ENCODE peak calls at places on chromosomes 16 and 17, in four cellular contexts. T is tibial artery, V is brain microvascular endothelial cell, Z is coronary artery. L is an unnamed sample.

GRCh38 chr17:16215965-16216316 is 607 bp upstream of the NCOR1 start:
- DNase-seq in T (peak; percentile 71), V (no peak), Z (no peak), L (no peak)

GRCh38 chr17:17837966-17838962 is 1.5 kb upstream of the SREBF1 start:
- DNase-seq in T (peak; percentile 87), V (no peak), Z (no peak), L (no peak)

GRCh38 chr16:80938035-80938927 is 68.4 kb downstream of the CMC2 start:
- DNase-seq in T (peak; percentile 70), V (peak; percentile 96), Z (peak; percentile 80), L (peak; percentile 99)

GRCh38 chr16:74309789-74310781 is 13.5 kb downstream of the PSMD7 start:
- DNase-seq in T (no peak), V (peak; percentile 23), Z (no peak), L (no peak)

GRCh38 chr17:72613411-72614292 is 478.8 kb downstream of the SLC39A11 start:
- DNase-seq in T (no peak), V (peak; percentile 62), Z (no peak), L (no peak)

GRCh38 chr16:9567674-9568073 is 476.2 kb downstream of the HAPSTR1 start:
- DNase-seq in T (no peak), V (no peak), Z (no peak), L (no peak)

GRCh38 chr17:65290041-65290440 is 152.9 kb downstream of the RGS9 start:
- DNase-seq in T (no peak), V (no peak), Z (no peak), L (no peak)

GRCh38 chr17:38357488-38358123 is 6.0 kb downstream of the SOCS7 start:
- DNase-seq in T (no peak), V (no peak), Z (no peak), L (no peak)

GRCh38 chr16:78684655-78685400 is 585.4 kb downstream of the WWOX start:
- DNase-seq in T (peak; percentile 67), V (peak; percentile 22), Z (peak; percentile 78), L (no peak)

GRCh38 chr17:60435244-60436170 is 13.2 kb downstream of the CHCT1 start:
- DNase-seq in T (peak; percentile 80), V (peak; percentile 84), Z (peak; percentile 80), L (peak; percentile 58)

GRCh38 chr16:19210175-19210924 is 42.3 kb downstream of the SYT17 start:
- DNase-seq in T (no peak), V (no peak), Z (no peak), L (no peak)

GRCh38 chr16:7456221-7456620 is 123.6 kb downstream of the RBFOX1 start:
- DNase-seq in T (no peak), V (no peak), Z (no peak), L (no peak)

GRCh38 chr17:2814499-2815341 is 18.5 kb downstream of the RAP1GAP2 start:
- DNase-seq in T (no peak), V (no peak), Z (no peak), L (no peak)

GRCh38 chr17:74649909-74650308 is 26.4 kb upstream of the CD300E start:
- DNase-seq in T (no peak), V (no peak), Z (no peak), L (no peak)

GRCh38 chr17:75645889-75646625 is 12.8 kb downstream of the SMIM5 start:
- DNase-seq in T (no peak), V (no peak), Z (peak; percentile 72), L (no peak)

DNA sequence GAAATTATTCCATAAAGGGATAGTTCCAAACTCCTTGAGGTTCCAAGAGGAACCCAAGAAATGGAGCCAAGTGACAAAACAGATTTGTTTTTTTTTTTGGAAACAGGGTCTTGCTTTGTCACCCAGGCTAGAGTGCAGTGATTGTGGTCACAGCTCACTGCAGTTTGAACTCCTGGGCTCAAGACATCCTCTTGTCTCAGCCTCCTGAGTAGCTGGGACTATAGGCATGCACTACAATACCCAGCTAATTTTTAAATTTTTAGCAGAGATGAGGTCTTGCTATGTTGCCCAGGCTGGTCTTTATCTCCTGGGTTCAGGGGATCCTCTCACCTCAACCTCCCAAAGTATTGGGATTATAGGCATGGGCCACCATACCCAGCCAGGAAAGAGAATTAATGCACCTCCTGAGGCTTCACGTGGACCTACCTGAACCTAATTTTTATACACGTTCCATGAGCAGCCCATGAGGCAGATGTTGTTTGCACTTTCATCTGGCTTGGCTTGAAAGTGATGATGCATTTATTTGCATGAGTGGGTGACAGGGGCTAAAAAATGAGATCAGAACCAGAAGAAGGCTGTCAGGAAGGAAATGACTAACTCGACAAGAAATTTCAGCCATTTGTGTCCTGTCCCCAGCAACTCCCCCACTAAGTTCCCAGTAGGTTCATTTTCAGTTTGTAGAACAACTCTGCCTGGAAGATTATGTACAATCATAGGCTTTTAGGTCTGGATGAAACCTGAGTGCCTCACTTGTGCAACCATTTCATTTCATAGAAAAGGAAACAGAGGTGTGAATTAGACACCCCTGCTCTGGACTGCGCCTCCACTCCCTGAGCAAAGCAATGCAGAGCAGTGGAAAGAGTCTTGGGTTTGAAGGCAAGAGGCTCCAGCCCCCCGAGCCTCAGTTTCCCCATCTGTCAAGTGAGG is 10.3 kb upstream of the IRF8 start:
- DNase-seq in T (no peak), V (peak; percentile 86), Z (no peak), L (peak; percentile 41)
- H3K4me3 ChIP-seq in T (no peak overlapping the region), V (no peak overlapping the region), Z (no peak overlapping the region), L (no peak overlapping the region)

GRCh38 chr17:81354252-81354943 is 40.9 kb upstream of the BAHCC1 start:
- DNase-seq in T (no peak), V (no peak), Z (no peak), L (no peak)
- TF ChIP-seq CTCF in T (no peak), V (no peak), Z (no peak), L (no peak)

GRCh38 chr16:75379339-75379738 is 54.0 kb downstream of the CFDP1 start:
- DNase-seq in T (no peak), V (no peak), Z (no peak), L (no peak)
- H3K4me3 ChIP-seq in T (no peak overlapping the region), V (no peak overlapping the region), Z (no peak overlapping the region), L (no peak overlapping the region)

DNA sequence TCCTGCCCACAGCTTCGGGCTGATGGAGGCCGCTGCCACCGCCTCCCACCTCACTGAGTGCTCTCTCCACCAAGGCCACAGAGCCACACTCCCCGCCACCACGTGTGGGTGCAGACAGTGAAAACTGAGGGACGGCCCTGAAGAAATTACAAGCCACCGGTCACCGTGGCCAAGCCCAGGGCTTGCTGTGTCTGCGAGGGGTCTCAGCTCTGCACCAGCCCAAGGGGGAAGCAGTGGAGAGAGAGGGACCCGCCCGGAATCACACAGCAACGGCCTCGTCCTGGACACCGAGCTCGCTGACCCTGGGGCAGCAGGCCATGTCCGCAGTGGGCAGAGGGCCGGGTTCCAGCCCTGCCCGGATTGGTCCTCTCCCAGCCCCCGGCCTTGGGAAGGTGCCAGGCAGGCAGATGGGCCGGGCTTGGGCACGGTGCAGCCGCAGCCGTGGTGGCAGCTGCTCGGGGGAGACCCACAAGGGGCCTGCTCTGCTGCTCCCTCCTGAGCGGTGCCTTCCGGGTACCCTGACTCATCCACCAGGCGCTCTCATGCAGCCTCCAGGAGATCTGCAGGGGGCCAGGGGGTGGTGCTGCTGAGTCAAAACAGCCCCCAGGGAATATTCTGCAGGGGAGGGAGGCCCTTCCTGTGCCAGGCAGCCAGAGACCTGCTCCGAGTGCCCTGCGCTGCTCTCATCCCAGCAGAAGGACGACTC is 52.0 kb downstream of the CBFA2T3 start:
- DNase-seq in T (no peak), V (peak; percentile 81), Z (no peak), L (peak; percentile 42)
- TF ChIP-seq CTCF in T (peak; percentile 12), V (peak; percentile 76), Z (no peak), L (peak; percentile 76)

GRCh38 chr16:66380421-66380820 is 13.9 kb downstream of the CDH5 start:
- DNase-seq in T (peak; percentile 0), V (no peak), Z (no peak), L (no peak)
- H3K4me3 ChIP-seq in T (no peak overlapping the region), V (no peak overlapping the region), Z (no peak overlapping the region), L (no peak overlapping the region)

DNA sequence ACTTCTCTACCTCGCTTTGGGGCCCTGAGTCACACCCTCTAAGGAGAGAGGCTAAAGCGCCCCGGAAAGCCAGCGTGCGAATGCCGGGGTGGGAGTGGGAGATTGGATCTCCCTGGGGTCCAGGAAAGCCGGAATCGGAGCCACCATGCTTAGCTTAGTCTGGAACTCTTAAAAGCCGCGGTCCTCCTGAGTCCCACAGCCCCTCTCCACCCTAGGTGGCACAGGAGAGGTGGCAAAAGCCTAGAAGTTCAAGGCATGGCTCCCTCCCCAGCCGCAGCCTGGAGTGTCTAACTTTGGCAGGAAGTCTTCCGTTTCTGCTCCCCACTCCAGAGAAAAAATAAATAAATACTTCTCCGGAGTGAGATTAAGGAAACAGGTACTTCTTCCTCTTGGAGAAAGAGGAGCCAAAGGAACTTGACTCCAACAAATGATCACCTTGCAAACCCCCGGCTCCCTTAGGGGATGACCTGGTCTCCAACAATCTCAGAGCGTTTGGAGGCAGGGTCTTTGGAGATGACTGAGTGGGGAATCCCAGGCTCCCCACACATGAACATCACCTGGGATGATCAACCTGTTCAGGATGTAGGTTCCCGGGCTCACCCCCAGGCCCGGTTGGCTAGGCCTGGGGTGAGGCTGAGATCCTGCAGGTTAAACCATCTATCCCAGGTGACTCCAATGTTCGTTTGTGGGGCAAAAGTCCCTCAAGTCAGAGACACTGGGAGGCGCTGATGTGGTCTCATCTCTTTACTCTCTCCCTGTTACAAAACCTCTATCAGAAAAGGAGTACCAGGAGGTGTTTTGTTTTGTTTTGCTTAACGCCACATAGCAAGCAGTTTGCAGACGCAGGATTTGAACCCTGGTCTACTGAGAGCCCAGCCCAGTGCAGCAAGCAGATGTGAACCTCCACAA is 2.9 kb downstream of the CIITA start:
- DNase-seq in T (peak; percentile 53), V (no peak), Z (no peak), L (no peak)
- TF ChIP-seq CTCF in T (no peak), V (no peak), Z (no peak), L (no peak)

GRCh38 chr17:78125976-78126894 is 2.3 kb downstream of the TMC6 start:
- DNase-seq in T (no peak), V (no peak), Z (no peak), L (no peak)
- H3K4me3 ChIP-seq in T (no peak overlapping the region), V (no peak overlapping the region), Z (peak overlapping the region; percentile 21), L (no peak overlapping the region)

L was measured in AG04449.